ENCODE peak calls at places on chromosomes 13 and 19, in four cellular contexts. I is PC-3; M is CD8-positive, alpha-beta memory T cell; E is cardiac muscle cell. U is an unnamed sample. For H3K9me3, the result is how much of the 10 kb centered on the place peaks cover.

GRCh38 chr19:47437500-47437899 is 18.2 kb upstream of the MEIS3 start:
- DNase-seq in I (no peak), M (no peak), E (peak), U (no peak)

GRCh38 chr13:23599083-23599925 is 29.1 kb downstream of the TNFRSF19 start:
- DNase-seq in I (peak), M (no peak), E (no peak), U (no peak)

GRCh38 chr13:94617389-94618000 is 15.8 kb downstream of the GPR180 start:
- DNase-seq in I (peak), M (no peak), E (peak), U (no peak)

GRCh38 chr13:64459778-64460177 is 2770.4 kb downstream of the PCDH9 start:
- DNase-seq in I (peak), M (no peak), E (no peak), U (no peak)

GRCh38 chr13:74191036-74191809 is 57.0 kb upstream of the KLF12 start:
- DNase-seq in I (no peak), M (no peak), E (no peak), U (no peak)

GRCh38 chr13:29438772-29439171 is 156.7 kb downstream of the SLC7A1 start:
- DNase-seq in I (no peak), M (no peak), E (peak), U (no peak)

GRCh38 chr13:60431108-60431700 is 34.2 kb downstream of the TDRD3 start:
- DNase-seq in I (peak), M (no peak), E (peak), U (no peak)

GRCh38 chr13:46179576-46180368 is 2.2 kb downstream of the LCP1 start:
- DNase-seq in I (no peak), M (peak), E (no peak), U (peak)

GRCh38 chr13:29991343-29991742 is 140.9 kb upstream of the UBL3 start:
- DNase-seq in I (peak), M (no peak), E (no peak), U (no peak)

GRCh38 chr19:47186337-47187022 is 44.5 kb downstream of the BBC3 start:
- DNase-seq in I (no peak), M (peak), E (peak), U (no peak)

GRCh38 chr19:8866344-8866743 is 34.2 kb downstream of the MBD3L1 start:
- DNase-seq in I (no peak), M (no peak), E (no peak), U (no peak)

GRCh38 chr13:87208636-87209035 is 462.5 kb upstream of the SLITRK5 start:
- DNase-seq in I (no peak), M (no peak), E (no peak), U (no peak)

GRCh38 chr19:518292-519231 is 11.3 kb downstream of the TPGS1 start:
- DNase-seq in I (no peak), M (peak), E (peak), U (no peak)

GRCh38 chr19:34336781-34337271 is 28.2 kb upstream of the GPI start:
- DNase-seq in I (peak), M (no peak), E (peak), U (no peak)

GRCh38 chr19:32172761-32173160 is 172.6 kb upstream of the ZNF507 start:
- DNase-seq in I (no peak), M (no peak), E (no peak), U (no peak)

GRCh38 chr19:4009990-4010807 is 2.7 kb downstream of the PIAS4 start:
- DNase-seq in I (no peak), M (no peak), E (no peak), U (no peak)

GRCh38 chr19:38247734-38248268 is 8.4 kb downstream of the PPP1R14A start:
- DNase-seq in I (no peak), M (no peak), E (no peak), U (no peak)

GRCh38 chr13:76974618-76974975 is 17.3 kb upstream of the CLN5 start:
- DNase-seq in I (no peak), M (no peak), E (no peak), U (no peak)

GRCh38 chr13:62626771-62627170 is 1211.1 kb upstream of the PCDH20 start:
- DNase-seq in I (peak), M (no peak), E (no peak), U (no peak)

GRCh38 chr13:50126378-50127016 is 111.3 kb downstream of the KCNRG start:
- DNase-seq in I (peak), M (peak), E (peak), U (no peak)

GRCh38 chr13:94343243-94343585 is 136.3 kb downstream of the DCT start:
- DNase-seq in I (no peak), M (no peak), E (no peak), U (no peak)

GRCh38 chr13:44331912-44332840 is 41.4 kb upstream of the SERP2 start:
- DNase-seq in I (peak), M (no peak), E (peak), U (peak)

GRCh38 chr13:51524312-51524711 is 60.0 kb upstream of the WDFY2 start:
- DNase-seq in I (peak), M (no peak), E (no peak), U (no peak)

GRCh38 chr13:76980075-76980718 is 11.7 kb upstream of the CLN5 start:
- DNase-seq in I (peak), M (peak), E (peak), U (peak)

GRCh38 chr19:5805465-5806132 is 732 bp downstream of the NRTN start:
- DNase-seq in I (peak), M (peak), E (peak), U (no peak)

GRCh38 chr13:40485611-40486517 is 180.6 kb downstream of the FOXO1 start:
- DNase-seq in I (no peak), M (peak), E (no peak), U (no peak)

GRCh38 chr13:51419015-51419636 is 33.7 kb downstream of the INTS6 start:
- DNase-seq in I (no peak), M (no peak), E (no peak), U (no peak)

GRCh38 chr19:56670401-56670960 is 1.1 kb downstream of the ZNF835 start:
- DNase-seq in I (no peak), M (no peak), E (no peak), U (no peak)
- H3K9me3 ChIP-seq in I (under half), M (under half), E (under half), U (under half)

GRCh38 chr19:27860309-27860934 is 1352.5 kb downstream of the UQCRFS1 start:
- DNase-seq in I (no peak), M (no peak), E (no peak), U (no peak)

GRCh38 chr19:27861411-27861975 is 1351.5 kb downstream of the UQCRFS1 start:
- DNase-seq in I (no peak), M (no peak), E (no peak), U (no peak)

GRCh38 chr19:27858981-27859581 is 1353.9 kb downstream of the UQCRFS1 start:
- DNase-seq in I (no peak), M (no peak), E (no peak), U (no peak)

DNA sequence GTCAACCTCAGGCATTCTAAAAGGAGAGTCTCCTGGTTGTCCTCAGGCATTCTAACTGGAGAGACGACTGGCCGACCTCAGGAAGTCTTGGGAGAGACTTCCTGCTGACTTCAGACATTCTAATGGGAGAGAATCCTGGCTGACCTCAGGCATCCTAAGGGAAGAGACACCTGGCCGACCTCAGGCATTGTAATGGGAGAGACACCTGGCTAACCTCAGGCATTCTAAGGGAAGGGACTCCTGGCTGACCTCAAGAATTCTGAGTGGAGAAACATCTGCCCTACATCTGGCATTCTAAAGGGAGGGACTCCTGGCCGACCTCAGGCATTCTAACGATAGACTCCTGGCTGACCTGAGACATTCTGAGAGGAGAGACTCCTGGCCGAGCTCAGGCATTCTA is 1353.3 kb downstream of the UQCRFS1 start:
- DNase-seq in I (no peak), M (no peak), E (no peak), U (no peak)
- H3K9me3 ChIP-seq in I (under half), M (under half), E (under half), U (under half)

DNA sequence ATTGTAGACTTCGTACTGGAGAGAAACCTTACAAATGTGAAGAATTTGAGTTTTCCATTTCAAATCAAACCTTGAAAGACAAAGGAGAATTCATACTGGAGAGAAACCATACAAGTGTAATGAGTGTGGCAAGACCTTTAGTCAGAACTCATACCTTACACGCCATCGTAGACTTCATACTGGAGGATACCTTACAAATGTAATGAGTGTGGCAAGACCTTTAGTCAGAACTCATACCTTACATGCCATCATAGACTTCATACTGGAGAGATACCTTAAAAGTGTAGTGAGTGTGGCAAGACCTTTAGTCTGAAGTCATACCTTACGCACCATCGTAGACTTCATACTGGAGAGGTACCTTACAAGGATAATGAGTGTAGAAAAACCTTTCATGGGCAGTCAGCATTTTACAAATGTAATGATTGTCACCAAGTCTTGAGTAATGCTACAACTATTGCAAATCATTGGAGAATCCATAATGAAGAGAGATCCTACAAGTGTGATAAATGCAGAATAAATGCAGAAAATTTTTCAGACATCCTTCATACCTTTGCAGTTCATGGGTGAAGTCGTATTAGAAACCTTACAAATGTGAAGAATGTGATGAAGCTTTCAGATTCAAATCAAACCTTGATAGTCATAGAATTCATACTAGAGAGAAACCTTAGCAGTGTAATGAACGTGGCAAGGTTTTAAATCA is 14.7 kb downstream of the ZNF765 start:
- DNase-seq in I (no peak), M (no peak), E (no peak), U (no peak)
- H3K9me3 ChIP-seq in I (half or more), M (half or more), E (under half), U (under half)

DNA sequence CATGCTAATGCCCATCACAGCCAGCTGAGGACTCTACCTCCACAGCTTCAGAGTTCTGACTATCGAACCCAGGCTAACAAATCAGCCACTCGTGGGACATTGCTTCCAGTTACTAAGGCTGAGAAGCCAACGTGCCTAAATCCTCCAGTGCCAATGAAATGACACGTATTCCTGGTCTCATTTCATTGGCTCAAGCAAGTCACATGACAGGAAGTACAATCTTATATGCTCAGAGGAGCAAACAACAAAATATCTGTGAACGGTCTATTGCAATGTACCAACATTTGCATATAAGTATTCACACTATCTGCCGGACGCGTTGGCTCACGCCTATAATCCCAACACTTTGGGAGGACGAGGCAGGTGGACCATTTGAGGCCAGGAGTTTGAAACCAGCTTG is 12.8 kb upstream of the IZUMO2 start:
- DNase-seq in I (no peak), M (no peak), E (no peak), U (no peak)
- H3K9me3 ChIP-seq in I (under half), M (under half), E (under half), U (under half)

GRCh38 chr19:36501973-36502372 is 12.6 kb upstream of the ZNF566 start:
- DNase-seq in I (no peak), M (no peak), E (no peak), U (no peak)
- H3K9me3 ChIP-seq in I (under half), M (under half), E (under half), U (half or more)

GRCh38 chr19:56622374-56622773 is 20.6 kb upstream of the SMIM17 start:
- DNase-seq in I (no peak), M (no peak), E (no peak), U (no peak)

GRCh38 chr19:56613639-56614038 is 18.5 kb downstream of the ZNF71 start:
- DNase-seq in I (no peak), M (no peak), E (no peak), U (no peak)

GRCh38 chr19:56617531-56617930 is 22.4 kb downstream of the ZNF71 start:
- DNase-seq in I (no peak), M (no peak), E (no peak), U (no peak)

GRCh38 chr19:56623006-56623405 is 20.0 kb upstream of the SMIM17 start:
- DNase-seq in I (no peak), M (no peak), E (no peak), U (no peak)

DNA sequence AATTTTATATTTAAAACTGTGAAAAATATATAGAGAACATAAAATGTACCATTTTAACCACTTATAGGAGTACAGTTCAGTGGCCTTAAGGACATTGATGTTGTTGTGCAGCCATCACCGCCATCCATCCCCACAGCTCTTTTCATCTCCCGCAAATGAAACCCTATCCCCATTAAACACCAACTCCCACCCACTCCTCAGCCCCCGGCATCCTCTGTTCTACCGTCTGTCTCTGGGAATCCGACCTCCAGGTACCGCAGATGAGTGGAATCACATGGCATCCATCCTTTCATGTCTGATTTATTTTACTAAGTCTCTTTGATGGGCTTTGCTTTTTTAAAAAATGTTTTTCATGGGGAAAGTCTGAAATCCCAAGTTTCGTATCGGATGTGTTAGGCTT is 23.8 kb upstream of the SMIM17 start:
- DNase-seq in I (no peak), M (no peak), E (no peak), U (no peak)
- H3K9me3 ChIP-seq in I (under half), M (under half), E (under half), U (under half)

DNA sequence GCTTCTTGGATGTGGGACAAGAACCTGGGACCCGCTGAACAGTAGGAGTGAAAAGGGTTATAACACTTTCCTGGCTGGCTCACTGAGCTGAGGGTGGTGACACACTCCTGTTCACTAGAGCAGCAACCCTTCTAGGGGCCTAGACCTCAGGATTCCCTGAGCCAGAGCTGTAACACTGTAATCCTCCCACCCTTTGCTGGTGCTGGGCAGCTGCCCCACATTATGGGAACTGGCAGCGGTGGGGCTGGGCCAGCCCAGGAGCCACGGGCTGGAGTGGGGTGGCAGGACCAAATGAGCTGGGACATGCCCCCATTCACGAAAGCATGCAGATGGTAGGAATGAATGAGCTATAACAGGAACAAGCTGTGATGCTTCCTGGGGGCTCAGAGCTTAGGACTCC is 110.6 kb downstream of the B3GLCT start:
- DNase-seq in I (no peak), M (no peak), E (no peak), U (no peak)
- H3K9me3 ChIP-seq in I (under half), M (under half), E (under half), U (under half)

GRCh38 chr19:28640506-28640905 is 572.4 kb downstream of the UQCRFS1 start:
- DNase-seq in I (no peak), M (no peak), E (no peak), U (no peak)

GRCh38 chr19:28641395-28641794 is 571.6 kb downstream of the UQCRFS1 start:
- DNase-seq in I (no peak), M (no peak), E (no peak), U (no peak)

GRCh38 chr19:28644261-28644660 is 568.7 kb downstream of the UQCRFS1 start:
- DNase-seq in I (no peak), M (no peak), E (no peak), U (no peak)

GRCh38 chr19:28642787-28643186 is 570.2 kb downstream of the UQCRFS1 start:
- DNase-seq in I (no peak), M (no peak), E (no peak), U (no peak)

DNA sequence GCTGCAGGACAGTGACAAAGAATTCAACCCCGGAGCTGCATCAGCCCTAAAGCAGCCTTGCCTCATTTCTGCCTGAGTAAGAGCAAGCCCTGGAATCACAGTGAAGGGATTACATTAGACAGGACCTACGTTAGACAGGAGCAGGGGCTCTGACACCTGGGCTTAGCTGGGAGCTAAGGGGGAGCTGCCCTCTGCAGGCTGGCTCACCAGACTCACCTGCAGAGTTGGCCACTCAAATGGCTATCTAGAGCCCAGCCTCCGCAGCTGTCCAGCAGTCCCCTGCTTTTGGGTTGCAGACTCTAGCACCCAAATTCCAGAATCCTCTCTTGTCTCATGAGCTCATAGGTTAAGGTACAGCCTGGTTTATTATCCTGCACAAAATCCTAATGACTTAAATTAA is 569.7 kb downstream of the UQCRFS1 start:
- DNase-seq in I (no peak), M (no peak), E (no peak), U (no peak)
- H3K9me3 ChIP-seq in I (under half), M (under half), E (under half), U (under half)

DNA sequence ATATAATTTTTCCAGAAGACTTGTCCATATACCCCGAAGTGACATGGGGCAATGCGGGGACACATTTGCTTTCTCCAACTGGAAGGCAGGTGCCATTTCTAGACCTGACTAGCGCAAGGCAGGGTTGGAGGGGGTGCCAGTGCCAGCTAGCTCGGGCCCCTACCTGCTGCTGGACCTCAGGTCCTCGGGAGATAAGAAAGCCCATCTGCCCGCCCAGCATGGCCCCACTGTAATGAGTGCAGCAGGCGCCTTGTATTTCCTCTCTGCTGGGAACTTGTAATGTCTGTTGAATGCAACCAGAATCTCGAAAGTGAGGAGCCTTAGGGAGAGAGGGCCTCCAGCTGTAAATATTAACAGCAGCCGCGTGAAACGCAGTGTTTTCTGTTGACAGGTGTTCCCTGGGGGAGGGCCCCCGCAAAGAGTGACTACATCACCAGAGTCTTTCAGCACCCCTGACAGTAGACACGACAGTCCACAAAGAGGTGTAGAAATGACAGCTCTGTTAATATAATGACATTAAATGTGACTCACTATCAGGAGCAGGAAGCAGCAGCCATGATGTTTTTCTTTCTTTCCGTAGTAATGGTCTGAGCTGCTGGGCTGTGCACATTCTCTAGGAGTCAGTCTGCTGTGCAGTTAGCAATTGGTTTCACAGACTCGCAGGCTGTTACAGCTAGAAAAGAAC is 58.8 kb upstream of the WASF3 start:
- DNase-seq in I (no peak), M (no peak), E (no peak), U (no peak)
- H3K9me3 ChIP-seq in I (under half), M (under half), E (under half), U (under half)

U was measured in tibial artery.